ENCODE peak calls at places on chromosomes 11 and 22, in ten cellular contexts. H, T, F, Q, J, R, M, I, W and P are unnamed samples.

GRCh38 chr11:116580828-116581227 is 192.0 kb downstream of the BUD13 start:
- DNase-seq in T (no peak), I (no peak), R (no peak), M (peak), W (no peak), Q (peak), F (no peak), J (no peak), H (no peak), P (no peak)

GRCh38 chr11:5449023-5449422 is at the start of gene OR51I2:
- DNase-seq in R (no peak), I (no peak), J (no peak), W (no peak), F (no peak), T (no peak), M (no peak), Q (no peak), H (no peak), P (no peak)

GRCh38 chr11:37504066-37504611 is 906.1 kb upstream of the RAG2 start:
- DNase-seq in R (no peak), F (peak), J (peak), H (peak), I (peak), T (no peak), W (peak), Q (peak), M (peak), P (no peak)

GRCh38 chr11:73866095-73866579 is 10.5 kb downstream of the COA4 start:
- DNase-seq in H (no peak), Q (peak), J (peak), W (no peak), F (no peak), R (no peak), M (no peak), I (peak), T (no peak), P (no peak)

GRCh38 chr22:17013396-17014100 is 5.5 kb upstream of the GAB4 start:
- DNase-seq in M (no peak), W (no peak), H (no peak), T (no peak), J (no peak), R (no peak), Q (no peak), F (no peak), I (no peak), P (no peak)

GRCh38 chr11:101129203-101129943 is at the start of gene PGR:
- DNase-seq in W (no peak), F (no peak), H (peak), R (no peak), I (peak), M (peak), J (no peak), T (no peak), Q (no peak), P (peak)

GRCh38 chr11:75450826-75451783 is 18.1 kb upstream of the KLHL35 start:
- DNase-seq in Q (peak), W (no peak), R (no peak), M (peak), J (no peak), T (peak), F (no peak), I (no peak), H (no peak), P (no peak)

GRCh38 chr11:27158763-27159679 is 118.4 kb downstream of the BBOX1 start:
- DNase-seq in T (peak), H (peak), J (peak), M (peak), Q (peak), F (peak), I (peak), W (peak), R (peak), P (no peak)

GRCh38 chr11:15062631-15063030 is 10.8 kb upstream of the CALCB start:
- DNase-seq in M (no peak), J (no peak), F (no peak), W (no peak), I (no peak), Q (no peak), T (no peak), H (no peak), R (no peak), P (no peak)

GRCh38 chr11:111334495-111335123 is 36.3 kb downstream of the POU2AF3 start:
- DNase-seq in W (no peak), Q (no peak), I (no peak), M (no peak), F (no peak), H (peak), R (peak), T (no peak), J (no peak), P (peak)

GRCh38 chr22:18114495-18114894 is 3.9 kb downstream of the TUBA8 start:
- DNase-seq in M (no peak), H (no peak), J (no peak), I (no peak), Q (no peak), F (no peak), T (no peak), R (no peak), W (no peak), P (no peak)

GRCh38 chr11:117878314-117878938 is 2.0 kb upstream of the FXYD6 start:
- DNase-seq in W (no peak), F (no peak), Q (no peak), R (no peak), T (no peak), I (no peak), H (no peak), J (no peak), M (no peak), P (no peak)

GRCh38 chr11:8533332-8533731 is 60.7 kb downstream of the STK33 start:
- DNase-seq in Q (no peak), H (no peak), R (no peak), I (no peak), T (no peak), M (peak), J (no peak), F (no peak), W (no peak), P (no peak)

GRCh38 chr11:15819679-15820286 is 536.6 kb downstream of the SOX6 start:
- DNase-seq in I (peak), H (peak), T (peak), R (peak), F (no peak), J (peak), Q (peak), W (no peak), M (peak), P (peak)

GRCh38 chr22:41862530-41863266 is 29.8 kb downstream of the SREBF2 start:
- DNase-seq in M (no peak), F (no peak), H (no peak), J (peak), Q (peak), R (no peak), I (no peak), T (peak), W (no peak), P (no peak)

GRCh38 chr11:2940930-2941821 is 12.0 kb upstream of the PHLDA2 start:
- DNase-seq in T (no peak), J (no peak), F (no peak), Q (no peak), H (no peak), I (no peak), M (no peak), W (no peak), R (peak), P (peak)

GRCh38 chr11:118002541-118003019 is 16.4 kb downstream of the IL10RA start:
- DNase-seq in T (no peak), M (peak), W (no peak), R (no peak), J (no peak), F (no peak), I (peak), Q (no peak), H (peak), P (no peak)

GRCh38 chr11:6022954-6023353 is 7.6 kb downstream of the OR56A1 start:
- DNase-seq in H (peak), I (peak), F (no peak), T (peak), W (peak), M (peak), J (peak), R (no peak), Q (peak), P (no peak)

GRCh38 chr11:64905516-64906313 is 11.3 kb downstream of the ATG2A start:
- DNase-seq in W (no peak), M (no peak), R (no peak), H (no peak), Q (no peak), J (no peak), F (no peak), T (no peak), I (no peak), P (no peak)

GRCh38 chr11:86197448-86197847 is 47.1 kb upstream of the EED start:
- DNase-seq in H (no peak), T (no peak), W (no peak), I (no peak), R (no peak), J (peak), F (no peak), Q (peak), M (no peak), P (no peak)

GRCh38 chr22:47835726-47836125 is 1073.3 kb downstream of the TBC1D22A start:
- DNase-seq in H (peak), M (no peak), T (no peak), F (no peak), W (peak), J (peak), R (no peak), Q (peak), I (peak), P (no peak)

DNA sequence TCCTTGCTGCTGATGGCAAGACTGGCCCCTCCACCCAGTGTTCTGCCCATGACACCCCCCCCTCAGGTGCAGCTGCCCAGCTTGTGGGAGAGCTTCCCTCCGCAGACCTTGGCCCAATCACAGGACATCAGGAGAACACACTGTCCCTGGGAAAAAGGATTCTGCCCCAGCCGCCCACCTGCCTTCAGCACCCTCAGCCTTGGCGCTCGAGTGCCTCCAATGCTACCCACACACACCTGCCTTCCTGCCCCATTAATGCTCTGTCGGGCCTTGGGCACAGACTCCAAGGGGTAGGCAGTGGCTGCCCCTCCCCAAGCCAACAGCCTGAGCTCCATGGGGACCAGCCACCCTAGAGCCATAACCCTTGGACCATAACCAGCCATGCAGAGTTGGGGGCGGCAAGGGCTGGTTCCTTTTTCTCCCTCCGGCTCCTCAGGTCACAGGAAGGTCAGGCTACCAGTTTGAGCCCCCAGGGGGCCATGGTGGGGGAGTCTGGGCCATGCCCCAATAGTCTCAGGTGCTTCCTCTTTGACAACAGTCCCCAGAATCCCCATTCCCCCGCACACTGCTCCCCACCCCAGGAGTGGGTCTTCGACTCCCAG is 1.3 kb upstream of the ZNF70 start:
- DNase-seq in M (no peak), T (peak), Q (no peak), F (no peak), I (no peak), W (no peak), R (no peak), J (no peak), H (no peak), P (peak)
- H3K4me3 ChIP-seq in M (no peak), T (peak), Q (no peak), F (no peak), I (no peak), W (no peak), R (peak), J (no peak), H (no peak), P (no peak)

GRCh38 chr22:23197836-23198235 is 17.5 kb downstream of the BCR start:
- DNase-seq in Q (no peak), M (no peak), J (no peak), I (peak), R (no peak), H (no peak), F (no peak), T (no peak), W (no peak), P (no peak)

GRCh38 chr22:23202812-23203451 is 22.6 kb downstream of the BCR start:
- DNase-seq in T (no peak), W (no peak), I (no peak), Q (no peak), H (no peak), F (no peak), J (no peak), M (no peak), R (no peak), P (no peak)

GRCh38 chr22:23196165-23196564 is 15.9 kb downstream of the BCR start:
- DNase-seq in R (no peak), H (no peak), T (no peak), Q (no peak), F (no peak), M (no peak), W (no peak), J (no peak), I (no peak), P (no peak)

GRCh38 chr22:23200896-23201295 is 20.6 kb downstream of the BCR start:
- DNase-seq in J (no peak), Q (no peak), I (no peak), H (no peak), F (no peak), M (no peak), R (peak), T (no peak), W (no peak), P (no peak)

DNA sequence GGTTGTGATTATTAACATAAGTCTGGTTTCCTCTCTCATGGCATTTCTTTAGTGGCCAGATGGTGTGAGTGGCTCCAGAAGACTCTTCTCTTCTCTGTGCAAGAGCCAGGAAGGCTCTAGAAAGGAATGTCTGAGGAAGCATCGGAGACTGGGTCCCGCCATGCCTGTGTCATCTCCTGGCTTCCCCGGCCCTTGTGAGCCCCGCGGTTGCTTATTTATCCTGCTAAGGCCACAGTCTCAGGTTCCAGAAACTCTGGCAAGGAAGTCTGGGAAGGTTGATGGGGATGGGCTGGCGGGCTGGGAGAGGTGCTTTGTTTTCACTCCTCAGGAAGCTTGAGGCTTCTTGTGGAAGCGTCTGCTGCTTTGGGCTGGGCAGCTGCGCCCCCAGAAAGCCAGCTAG is 18.9 kb downstream of the BCR start:
- DNase-seq in T (no peak), H (no peak), J (peak), W (no peak), I (no peak), Q (no peak), F (no peak), R (no peak), M (peak), P (no peak)
- H3K4me3 ChIP-seq in T (no peak), H (no peak), J (no peak), W (no peak), I (no peak), Q (no peak), F (no peak), R (no peak), M (no peak), P (no peak)

DNA sequence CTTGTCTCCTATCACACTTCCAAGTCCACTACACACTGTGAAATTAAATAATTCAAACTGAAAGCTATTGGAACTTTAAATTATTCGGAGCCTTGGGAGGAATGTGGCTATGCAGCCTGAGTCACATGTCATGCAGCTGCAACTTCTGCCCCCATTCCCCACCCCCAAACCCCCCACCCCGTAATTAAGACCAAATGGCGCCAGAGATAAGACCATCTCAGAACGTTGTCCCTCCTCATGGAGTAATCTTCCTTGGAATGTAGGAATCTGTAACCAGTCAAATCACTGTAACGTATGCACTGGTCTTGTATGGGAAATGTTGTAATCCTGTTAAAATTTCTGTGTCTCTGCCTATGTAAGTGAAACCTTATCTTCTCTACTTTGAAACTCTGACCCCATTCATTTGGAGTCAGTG is 37.0 kb downstream of the GAB2 start:
- DNase-seq in J (peak), R (no peak), Q (peak), I (peak), W (peak), F (peak), T (no peak), H (no peak), M (peak), P (no peak)
- H3K4me3 ChIP-seq in J (no peak), R (no peak), Q (no peak), I (no peak), W (no peak), F (no peak), T (no peak), H (no peak), M (no peak), P (no peak)

DNA sequence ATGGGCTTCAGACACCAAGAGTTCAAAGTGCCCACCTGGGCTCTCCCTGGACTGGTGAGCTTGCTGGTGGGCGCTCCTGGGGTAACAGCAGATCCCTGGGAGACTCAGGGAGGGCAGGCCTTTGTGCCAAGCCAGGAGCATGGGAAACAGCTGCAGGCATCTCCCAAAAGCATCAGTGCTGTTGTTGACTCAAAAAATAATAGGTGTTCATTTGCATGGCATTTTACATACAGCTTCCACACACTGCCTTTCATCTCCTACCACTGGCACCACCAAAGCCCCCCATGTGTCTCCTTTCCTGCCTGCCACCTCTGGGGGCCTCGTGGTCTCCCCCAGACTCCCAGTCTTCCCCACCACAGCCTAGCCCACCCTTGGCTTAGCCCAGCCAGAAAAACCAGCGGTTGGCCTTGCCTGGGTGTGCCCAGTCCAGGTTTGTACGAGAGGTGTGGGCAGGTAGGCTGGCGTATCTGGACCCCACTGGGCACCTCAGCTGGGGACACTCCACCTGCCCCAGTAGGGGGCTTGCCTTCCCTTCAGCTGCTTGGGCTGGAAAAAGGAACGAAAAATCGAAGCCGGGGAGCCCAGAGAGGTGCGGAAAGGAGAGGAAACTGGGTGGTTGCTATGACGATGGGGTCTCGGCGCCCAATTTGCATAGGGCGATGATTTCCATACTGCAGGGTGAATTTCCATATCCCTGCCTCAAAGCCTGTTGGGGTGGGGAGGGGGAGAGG is 15.0 kb downstream of the POU2F3 start:
- DNase-seq in W (no peak), I (no peak), M (peak), F (no peak), T (no peak), J (no peak), H (no peak), R (no peak), Q (no peak), P (no peak)
- H3K4me3 ChIP-seq in W (no peak), I (no peak), M (no peak), F (no peak), T (no peak), J (no peak), H (no peak), R (no peak), Q (no peak), P (no peak)